ENCODE peak calls at places on chromosomes 6 and 20, in ten cellular contexts. H, D, I, K, T, R, Q, W, B and Y are unnamed samples.

GRCh38 chr6:83429857-83430605 is 820 bp downstream of the ME1 start:
- DNase-seq in H (peak; percentile 37), D (no peak), I (peak; percentile 6), K (no peak), T (no peak), R (no peak), Q (peak; percentile 59), W (peak; percentile 76), B (peak; percentile 59), Y (peak; percentile 49)

GRCh38 chr20:31440012-31440659 is at the start of gene DEFB123:
- DNase-seq in H (no peak), D (no peak), I (no peak), K (no peak), T (peak; percentile 24), R (no peak), Q (no peak), W (no peak), B (no peak), Y (no peak)

GRCh38 chr6:54267798-54268197 is 40.4 kb upstream of the TINAG start:
- DNase-seq in H (peak; percentile 24), D (no peak), I (no peak), K (no peak), T (peak; percentile 7), R (no peak), Q (peak; percentile 74), W (no peak), B (peak; percentile 19), Y (peak; percentile 72)

GRCh38 chr6:117265425-117266266 is at the start of gene VGLL2:
- DNase-seq in H (peak; percentile 27), D (no peak), I (no peak), K (peak; percentile 94), T (no peak), R (no peak), Q (no peak), W (no peak), B (peak; percentile 20), Y (no peak)

GRCh38 chr6:56435326-56435725 is 187.9 kb upstream of the COL21A1 start:
- DNase-seq in H (no peak), D (no peak), I (no peak), K (no peak), T (no peak), R (no peak), Q (peak; percentile 23), W (no peak), B (peak; percentile 20), Y (no peak)

GRCh38 chr6:85923013-85923430 is 280.3 kb upstream of the SYNCRIP start:
- DNase-seq in H (peak; percentile 47), D (no peak), I (peak; percentile 17), K (no peak), T (no peak), R (no peak), Q (peak; percentile 72), W (no peak), B (peak; percentile 60), Y (peak; percentile 51)

GRCh38 chr6:31483392-31483791 is 14.6 kb upstream of the MICB start:
- DNase-seq in H (no peak), D (no peak), I (no peak), K (no peak), T (no peak), R (no peak), Q (no peak), W (no peak), B (no peak), Y (no peak)

GRCh38 chr6:15960740-15961629 is 167.9 kb upstream of the MYLIP start:
- DNase-seq in H (no peak), D (no peak), I (no peak), K (no peak), T (no peak), R (no peak), Q (no peak), W (no peak), B (no peak), Y (no peak)

GRCh38 chr20:22808628-22809027 is 224.3 kb upstream of the FOXA2 start:
- DNase-seq in H (no peak), D (no peak), I (no peak), K (no peak), T (no peak), R (no peak), Q (peak; percentile 46), W (no peak), B (no peak), Y (no peak)

GRCh38 chr20:22805970-22806369 is 221.6 kb upstream of the FOXA2 start:
- DNase-seq in H (no peak), D (no peak), I (no peak), K (no peak), T (no peak), R (no peak), Q (no peak), W (no peak), B (no peak), Y (no peak)

GRCh38 chr20:22807045-22807444 is 222.7 kb upstream of the FOXA2 start:
- DNase-seq in H (no peak), D (no peak), I (no peak), K (no peak), T (no peak), R (no peak), Q (peak; percentile 72), W (peak; percentile 77), B (no peak), Y (no peak)

GRCh38 chr20:22810030-22810429 is 225.1 kb upstream of the SSTR4 start:
- DNase-seq in H (no peak), D (no peak), I (no peak), K (no peak), T (no peak), R (no peak), Q (no peak), W (no peak), B (no peak), Y (no peak)

GRCh38 chr20:22807646-22808045 is 223.3 kb upstream of the FOXA2 start:
- DNase-seq in H (no peak), D (no peak), I (no peak), K (no peak), T (no peak), R (no peak), Q (peak; percentile 51), W (no peak), B (no peak), Y (no peak)
- TF ChIP-seq CTCF in H (no peak), D (no peak), I (no peak), K (no peak), T (no peak), R (no peak), Q (no peak), W (no peak), B (no peak), Y (no peak)

GRCh38 chr6:37048851-37049734 is 43.6 kb downstream of the FGD2 start:
- DNase-seq in H (no peak), D (no peak), I (peak; percentile 43), K (peak; percentile 74), T (peak; percentile 50), R (no peak), Q (peak; percentile 71), W (peak; percentile 65), B (peak; percentile 96), Y (peak; percentile 87)

GRCh38 chr6:37051138-37052026 is 45.9 kb downstream of the FGD2 start:
- DNase-seq in H (peak; percentile 91), D (peak; percentile 93), I (peak; percentile 89), K (peak; percentile 95), T (peak; percentile 86), R (peak; percentile 89), Q (peak; percentile 86), W (peak; percentile 52), B (peak; percentile 65), Y (peak; percentile 67)

GRCh38 chr6:37050854-37051137 is 45.3 kb downstream of the FGD2 start:
- DNase-seq in H (no peak), D (no peak), I (no peak), K (no peak), T (no peak), R (no peak), Q (no peak), W (no peak), B (no peak), Y (no peak)

GRCh38 chr6:37049735-37049989 is 44.2 kb downstream of the FGD2 start:
- DNase-seq in H (no peak), D (no peak), I (no peak), K (no peak), T (no peak), R (no peak), Q (no peak), W (no peak), B (no peak), Y (no peak)

DNA sequence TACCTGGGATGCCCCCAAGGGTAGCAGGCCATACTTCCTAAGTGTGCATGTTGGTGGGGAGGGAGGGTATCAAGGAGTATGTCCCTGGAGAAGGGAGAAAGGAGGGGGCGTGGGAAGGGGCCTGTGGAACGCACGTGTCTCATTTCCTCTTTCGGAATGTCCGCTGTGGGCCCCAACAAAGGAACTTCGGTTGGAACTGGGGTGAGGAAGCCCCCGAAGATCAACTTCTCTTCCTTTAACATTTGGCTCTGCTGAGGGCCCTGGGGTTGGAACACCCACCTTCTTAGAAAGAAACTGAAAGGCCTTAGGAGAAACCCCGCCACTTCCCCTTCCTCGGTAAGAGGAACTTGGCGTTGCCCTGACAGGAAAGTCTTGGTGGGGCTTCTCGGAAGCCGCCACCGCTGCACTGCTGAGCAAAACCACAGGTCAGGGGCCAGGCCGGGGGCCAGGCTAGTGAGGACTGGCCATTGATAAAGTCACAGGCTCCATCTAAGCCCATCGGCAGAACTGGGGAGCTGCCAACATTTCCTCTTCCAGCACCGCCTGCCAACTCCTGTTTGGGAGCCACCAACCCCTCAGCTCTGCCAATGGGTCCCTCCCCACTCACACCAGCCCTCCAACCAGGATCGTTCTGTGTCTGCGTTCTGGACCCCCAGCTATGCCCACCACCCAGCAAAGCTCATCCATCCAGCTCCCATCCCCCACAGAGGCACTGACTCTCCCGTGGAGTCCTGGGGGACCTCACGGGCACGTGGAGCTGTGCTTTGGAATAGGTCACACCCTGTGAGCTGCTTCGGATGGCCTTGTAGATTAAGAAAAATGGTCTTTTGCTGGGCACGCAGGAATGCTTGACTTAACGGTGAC is 44.8 kb downstream of the FGD2 start:
- DNase-seq in H (peak; percentile 45), D (peak; percentile 74), I (no peak), K (peak; percentile 78), T (peak; percentile 72), R (peak; percentile 74), Q (no peak), W (no peak), B (no peak), Y (no peak)
- H3K4me3 ChIP-seq in H (no peak overlapping the region), D (no peak overlapping the region), I (no peak overlapping the region), K (no peak overlapping the region), T (peak overlapping the region; percentile 27), R (no peak overlapping the region), Q (no peak overlapping the region), W (no peak overlapping the region), B (no peak overlapping the region), Y (no peak overlapping the region)

DNA sequence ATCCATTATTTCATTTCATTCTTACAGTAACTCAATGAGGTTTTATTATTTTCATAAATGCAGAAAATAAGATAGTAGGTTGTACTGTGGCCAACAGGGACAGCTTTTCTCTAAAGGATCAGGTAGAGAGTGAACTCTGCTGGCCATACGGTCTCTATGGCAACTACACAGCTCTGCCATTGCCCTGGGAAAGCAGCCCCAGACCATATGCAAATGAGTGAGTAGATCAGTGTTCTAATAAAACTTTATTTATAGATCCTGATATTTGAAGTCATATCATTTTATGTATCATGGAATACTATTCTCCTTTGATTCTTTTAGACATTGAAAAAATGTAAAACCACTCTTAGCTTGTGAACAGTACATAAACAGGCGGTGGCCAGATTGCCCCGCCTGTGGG is 192.5 kb upstream of the RREB1 start:
- DNase-seq in H (no peak), D (no peak), I (no peak), K (no peak), T (no peak), R (no peak), Q (peak; percentile 39), W (no peak), B (peak; percentile 22), Y (no peak)
- H3K27ac ChIP-seq in H (peak overlapping the region; percentile 94), D (peak overlapping the region; percentile 45), I (peak overlapping the region; percentile 39), K (peak overlapping the region; percentile 69), T (no peak overlapping the region), R (peak overlapping the region; percentile 73), Q (peak overlapping the region; percentile 42), W (no peak overlapping the region), B (no peak overlapping the region), Y (no peak overlapping the region)

GRCh38 chr20:8662433-8662954 is 406.4 kb upstream of the PLCB4 start:
- DNase-seq in H (no peak), D (no peak), I (no peak), K (no peak), T (no peak), R (no peak), Q (no peak), W (no peak), B (no peak), Y (no peak)

GRCh38 chr20:8661229-8662023 is 407.5 kb upstream of the PLCB4 start:
- DNase-seq in H (no peak), D (no peak), I (no peak), K (no peak), T (no peak), R (no peak), Q (no peak), W (no peak), B (no peak), Y (no peak)

GRCh38 chr20:8667306-8667705 is 401.6 kb upstream of the PLCB4 start:
- DNase-seq in H (no peak), D (no peak), I (peak; percentile 24), K (peak; percentile 62), T (no peak), R (no peak), Q (no peak), W (no peak), B (no peak), Y (no peak)

GRCh38 chr20:8663424-8663823 is 405.5 kb upstream of the PLCB4 start:
- DNase-seq in H (no peak), D (no peak), I (no peak), K (no peak), T (no peak), R (no peak), Q (no peak), W (no peak), B (no peak), Y (no peak)

DNA sequence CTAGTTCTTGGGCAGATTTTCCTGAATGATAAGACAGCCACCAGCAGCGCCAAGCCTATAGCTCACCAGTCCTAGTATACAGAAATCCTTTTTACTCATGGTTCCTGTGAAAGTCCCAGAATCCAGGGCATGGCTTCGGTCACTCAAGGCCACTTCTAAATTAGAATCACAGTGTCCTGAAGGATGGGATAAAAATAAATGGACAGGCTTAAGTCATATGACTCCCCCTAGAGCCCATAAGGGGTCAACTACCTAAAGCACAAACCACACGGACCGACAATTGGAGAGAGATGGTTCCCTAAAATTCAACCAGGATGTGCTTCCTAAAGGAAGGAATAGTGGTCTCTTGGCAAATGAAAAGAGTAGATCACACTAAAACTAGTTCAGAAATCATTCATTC is 404.1 kb upstream of the PLCB4 start:
- DNase-seq in H (no peak), D (no peak), I (no peak), K (no peak), T (no peak), R (no peak), Q (no peak), W (no peak), B (no peak), Y (no peak)
- TF ChIP-seq CTCF in H (no peak), D (no peak), I (no peak), K (peak; percentile 20), T (no peak), R (peak; percentile 6), Q (peak; percentile 43), W (peak; percentile 22), B (no peak), Y (peak; percentile 35)